ENCODE peak calls at places on chromosomes 1 and 21, in four cellular contexts. I, M, W and V are unnamed samples.

GRCh38 chr1:18093193-18093592 is 14.4 kb upstream of the IGSF21 start:
- DNase-seq in I (no peak), M (no peak), W (no peak), V (no peak)

GRCh38 chr1:31708324-31708723 is 4.5 kb upstream of the COL16A1 start:
- DNase-seq in I (no peak), M (peak), W (peak), V (no peak)

GRCh38 chr1:93993731-93994130 is 84.5 kb upstream of the GCLM start:
- DNase-seq in I (no peak), M (peak), W (no peak), V (no peak)

GRCh38 chr1:156499703-156500577 is 635 bp downstream of the MEF2D start:
- DNase-seq in I (no peak), M (peak), W (no peak), V (peak)

GRCh38 chr1:172108494-172108893 is 267.2 kb downstream of the DNM3 start:
- DNase-seq in I (no peak), M (no peak), W (no peak), V (no peak)

GRCh38 chr1:202130275-202130646 is 7.5 kb downstream of the GPR37L1 start:
- DNase-seq in I (no peak), M (no peak), W (no peak), V (no peak)

GRCh38 chr1:1553821-1554494 is 13.5 kb upstream of the TMEM240 start:
- DNase-seq in I (no peak), M (no peak), W (no peak), V (no peak)

GRCh38 chr1:179025975-179026812 is 500 bp downstream of the FAM20B start:
- DNase-seq in I (no peak), M (peak), W (peak), V (peak)

GRCh38 chr1:174696026-174696821 is 248.5 kb downstream of the GPR52 start:
- DNase-seq in I (no peak), M (no peak), W (no peak), V (no peak)

GRCh38 chr1:81312272-81312754 is 488.4 kb upstream of the ADGRL2 start:
- DNase-seq in I (no peak), M (no peak), W (no peak), V (no peak)

GRCh38 chr1:199273837-199274379 is 635.1 kb downstream of the PTPRC start:
- DNase-seq in I (no peak), M (peak), W (peak), V (no peak)

GRCh38 chr21:42655797-42656770 is 2.7 kb downstream of the PDE9A start:
- DNase-seq in I (no peak), M (no peak), W (no peak), V (no peak)

GRCh38 chr21:36747114-36747814 is 48.3 kb downstream of the SIM2 start:
- DNase-seq in I (no peak), M (no peak), W (no peak), V (no peak)

GRCh38 chr1:7249516-7249915 is 464.3 kb downstream of the CAMTA1 start:
- DNase-seq in I (no peak), M (no peak), W (no peak), V (no peak)

GRCh38 chr1:155379877-155380192 is 59.1 kb downstream of the RUSC1 start:
- DNase-seq in I (no peak), M (no peak), W (no peak), V (no peak)

GRCh38 chr1:178506669-178507068 is 6.2 kb upstream of the TEX35 start:
- DNase-seq in I (no peak), M (no peak), W (no peak), V (no peak)

GRCh38 chr1:59025898-59026426 is 242.1 kb upstream of the JUN start:
- DNase-seq in I (no peak), M (no peak), W (no peak), V (no peak)

GRCh38 chr1:170518965-170519364 is 13.0 kb upstream of the GORAB start:
- DNase-seq in I (no peak), M (no peak), W (no peak), V (no peak)

GRCh38 chr1:237864338-237865244 is 26.1 kb downstream of the ZP4 start:
- DNase-seq in I (no peak), M (peak), W (peak), V (peak)

GRCh38 chr1:27773732-27774445 is 870 bp downstream of the STX12 start:
- DNase-seq in I (no peak), M (peak), W (peak), V (no peak)

GRCh38 chr1:112358061-112358770 is 37.8 kb upstream of the CTTNBP2NL start:
- DNase-seq in I (peak), M (peak), W (peak), V (no peak)

GRCh38 chr1:52127181-52128175 is 14.4 kb upstream of the ZFYVE9 start:
- DNase-seq in I (no peak), M (peak), W (peak), V (peak)

GRCh38 chr1:229694053-229694693 is 68.1 kb downstream of the URB2 start:
- DNase-seq in I (peak), M (peak), W (peak), V (no peak)

GRCh38 chr1:180921386-180921785 is 8.7 kb downstream of the KIAA1614 start:
- DNase-seq in I (no peak), M (no peak), W (no peak), V (no peak)

DNA sequence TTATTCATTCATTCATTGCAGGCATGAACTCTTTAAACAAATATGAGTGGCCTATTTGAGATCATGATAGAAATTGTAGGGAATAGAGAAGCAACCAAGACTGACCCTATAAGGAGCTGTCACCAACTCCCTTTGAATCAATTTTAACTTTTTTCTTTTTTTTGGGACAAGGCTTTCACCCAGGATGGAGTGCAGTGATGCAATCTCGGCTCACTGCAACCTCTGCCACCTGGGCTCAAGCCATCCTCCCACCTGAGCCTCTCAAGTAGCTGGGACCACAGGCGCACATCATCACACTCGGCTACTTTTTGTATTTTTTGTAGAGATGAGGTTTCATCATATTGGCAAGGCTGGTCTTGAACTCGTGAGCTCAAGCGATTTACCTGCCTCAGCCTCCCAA is 17.1 kb upstream of the ATP5PO start:
- DNase-seq in I (no peak), M (no peak), W (no peak), V (no peak)
- H3K4me3 ChIP-seq in I (no peak), M (peak), W (no peak), V (peak)

GRCh38 chr1:40004857-40005256 is 35.7 kb upstream of the CAP1 start:
- DNase-seq in I (no peak), M (no peak), W (no peak), V (no peak)

GRCh38 chr1:40001456-40001855 is 39.1 kb upstream of the CAP1 start:
- DNase-seq in I (no peak), M (no peak), W (no peak), V (no peak)

GRCh38 chr1:40003156-40004093 is 37.1 kb upstream of the CAP1 start:
- DNase-seq in I (no peak), M (no peak), W (no peak), V (no peak)
- H3K4me3 ChIP-seq in I (no peak), M (no peak), W (no peak), V (no peak)

DNA sequence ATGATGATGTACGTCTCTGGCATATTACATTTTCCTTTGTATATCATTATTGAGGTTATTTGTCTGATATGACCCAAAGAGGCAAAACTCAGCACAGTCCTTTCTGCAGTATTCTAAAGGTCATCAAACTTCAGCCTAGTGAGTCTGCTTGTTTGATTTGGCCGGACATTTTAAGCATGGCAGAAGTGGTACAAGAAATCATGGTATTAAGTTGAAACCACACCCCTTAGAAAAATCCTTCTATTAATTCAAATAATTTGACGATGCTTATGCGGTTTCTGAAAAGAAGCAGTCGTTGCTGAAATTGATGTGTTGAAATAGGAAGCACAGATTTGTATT is 5.1 kb downstream of the ETS2 start:
- DNase-seq in I (no peak), M (no peak), W (no peak), V (no peak)
- H3K4me3 ChIP-seq in I (no peak), M (no peak), W (no peak), V (no peak)

DNA sequence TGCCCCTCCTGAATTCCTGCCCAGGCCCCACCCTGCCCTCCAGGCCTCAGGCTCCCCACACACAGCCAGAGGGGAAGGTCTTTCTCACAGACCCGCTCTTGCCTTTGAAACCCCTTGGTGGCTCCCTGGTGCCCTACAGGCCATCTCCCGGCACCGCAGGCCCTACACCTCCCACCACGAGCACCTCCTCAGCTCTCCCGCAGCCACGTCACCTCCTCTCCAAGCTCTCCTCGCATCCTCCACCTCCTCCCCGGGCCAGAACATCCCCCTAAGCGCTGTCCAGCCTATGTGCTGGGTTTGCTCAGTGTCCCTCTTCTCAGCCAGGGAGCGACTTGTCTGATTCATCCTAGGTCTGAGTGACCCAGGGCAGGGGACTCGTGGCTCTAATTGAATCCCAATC is 66.4 kb downstream of the DMRTB1 start:
- DNase-seq in I (no peak), M (no peak), W (no peak), V (no peak)
- H3K4me3 ChIP-seq in I (no peak), M (no peak), W (no peak), V (no peak)

GRCh38 chr1:176693697-176694329 is 230.8 kb downstream of the PAPPA2 start:
- DNase-seq in I (no peak), M (peak), W (peak), V (no peak)

GRCh38 chr1:176691251-176692228 is 228.6 kb downstream of the PAPPA2 start:
- DNase-seq in I (peak), M (peak), W (peak), V (peak)

GRCh38 chr1:176692431-176692830 is 229.5 kb downstream of the PAPPA2 start:
- DNase-seq in I (no peak), M (no peak), W (no peak), V (no peak)

GRCh38 chr1:176694713-176695112 is 231.7 kb downstream of the PAPPA2 start:
- DNase-seq in I (no peak), M (no peak), W (no peak), V (no peak)

GRCh38 chr1:176692988-176693696 is 230.2 kb downstream of the PAPPA2 start:
- DNase-seq in I (no peak), M (no peak), W (no peak), V (no peak)
- H3K4me3 ChIP-seq in I (no peak), M (no peak), W (no peak), V (no peak)

DNA sequence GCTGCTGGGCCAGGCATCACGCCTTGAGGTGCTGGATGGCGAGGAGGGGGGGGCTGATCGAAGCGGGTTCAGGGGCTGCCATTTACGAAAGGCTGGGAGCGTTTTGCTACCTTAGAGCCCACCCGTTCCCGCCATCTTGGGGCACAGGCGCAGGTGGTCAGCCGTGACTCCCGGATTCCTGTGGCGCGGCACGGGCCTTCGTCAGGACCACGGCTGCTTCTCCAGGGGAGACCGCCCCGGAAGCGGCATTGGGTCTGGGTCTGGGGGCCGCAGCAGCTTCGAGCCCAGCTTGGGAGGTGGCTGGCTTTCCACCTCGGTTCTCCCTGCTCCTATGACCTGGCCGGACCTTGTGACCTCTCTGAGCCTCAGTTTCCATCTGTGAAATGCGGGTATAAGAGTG is 23.8 kb downstream of the SPSB1 start:
- DNase-seq in I (no peak), M (no peak), W (no peak), V (no peak)
- H3K4me3 ChIP-seq in I (no peak), M (no peak), W (no peak), V (no peak)

DNA sequence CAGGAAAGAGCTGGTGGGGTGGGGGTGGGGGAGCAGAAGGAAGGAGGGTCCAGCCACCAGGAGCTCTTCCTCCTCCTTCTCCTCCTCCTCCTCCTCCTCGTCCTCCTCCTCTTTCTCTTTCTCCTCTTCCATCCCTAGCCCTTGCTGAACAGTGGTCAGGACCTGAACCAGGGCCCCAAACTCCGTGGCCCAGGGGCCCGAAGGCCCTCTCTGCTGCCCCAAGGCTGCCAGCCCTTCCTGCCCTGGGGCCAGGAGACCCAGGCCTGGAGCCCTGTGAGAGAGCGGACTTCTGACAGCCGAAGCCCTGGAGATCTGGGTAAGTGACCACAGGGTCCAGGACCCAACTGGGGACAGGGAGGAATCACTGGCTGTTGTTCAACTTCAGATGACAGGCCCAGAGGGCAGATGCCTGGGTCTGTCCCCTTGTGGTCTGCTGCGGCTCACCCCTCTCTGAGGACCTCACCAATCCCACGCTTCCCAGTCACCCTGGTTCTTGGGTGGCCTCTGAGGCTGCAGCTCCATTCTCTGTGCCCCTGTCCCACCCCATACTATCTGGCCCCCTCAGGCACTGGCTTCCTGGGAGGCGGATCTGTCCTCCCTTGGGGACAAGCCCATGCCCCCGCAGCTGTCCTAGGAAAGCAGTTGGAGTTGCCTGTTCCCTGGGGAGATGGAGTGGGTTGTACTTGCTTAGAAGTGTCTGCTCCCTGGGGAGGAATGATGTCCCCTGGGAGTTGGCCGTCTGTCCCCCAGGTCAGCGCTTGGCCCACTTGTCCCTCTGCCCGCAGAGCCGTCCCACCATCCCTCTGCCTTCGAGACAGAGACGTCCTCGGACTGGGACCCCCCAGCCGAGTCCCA is 51.8 kb downstream of the VWA5B1 start:
- DNase-seq in I (no peak), M (no peak), W (no peak), V (no peak)
- H3K4me3 ChIP-seq in I (no peak), M (no peak), W (no peak), V (no peak)

DNA sequence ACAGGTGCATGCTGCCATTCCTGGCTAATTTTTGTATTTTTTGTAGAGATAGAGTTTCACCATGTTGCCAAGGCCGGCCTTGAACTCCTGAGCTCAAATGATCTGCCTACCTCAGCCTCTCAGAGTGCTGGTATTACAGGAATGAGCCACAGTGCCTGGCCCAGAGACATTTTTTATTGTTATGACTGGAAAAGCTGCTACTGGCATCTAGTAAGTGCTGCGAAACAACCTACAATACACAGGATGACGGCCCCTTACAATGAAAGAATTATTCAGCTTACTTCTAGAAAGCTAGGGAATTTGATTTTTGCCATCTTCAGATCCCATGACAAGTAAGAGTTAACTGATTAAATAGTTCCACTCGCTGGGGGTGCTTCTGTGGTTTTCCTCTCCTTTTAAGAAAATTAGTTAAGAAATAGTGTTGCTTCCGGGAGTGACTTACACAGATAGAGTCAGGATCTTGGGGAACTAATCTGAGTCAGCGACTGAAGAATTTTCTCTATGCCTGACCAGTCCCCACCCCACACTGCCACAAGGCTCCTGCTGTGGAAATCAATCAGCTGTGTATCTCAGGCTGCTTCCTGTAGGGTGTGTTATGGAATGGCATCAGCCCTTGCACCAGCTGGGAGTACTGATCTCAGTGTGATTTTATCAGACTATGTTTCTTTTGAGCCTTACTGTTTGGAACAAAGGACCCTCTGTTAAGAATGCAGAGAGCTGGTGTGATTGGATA is 93.0 kb upstream of the BMP8A start:
- DNase-seq in I (peak), M (peak), W (peak), V (peak)
- H3K4me3 ChIP-seq in I (no peak), M (no peak), W (no peak), V (no peak)